ENCODE peak calls at places on chromosomes 3 and 15, in seven cellular contexts. D is NB4; Z is naive thymus-derived CD4-positive, alpha-beta T cell; S is osteoblast; V is cardiac fibroblast; O is CD4-positive, alpha-beta memory T cell; T is HL-60. L is an unnamed sample.

GRCh38 chr3:162629372-162629771 is 1132.8 kb downstream of the OTOL1 start:
- DNase-seq in D (no peak), Z (no peak), S (no peak), V (no peak), O (no peak), T (no peak), L (no peak)

GRCh38 chr3:52289338-52289746 is 1.7 kb downstream of the GLYCTK start:
- DNase-seq in D (no peak), Z (no peak), S (no peak), V (no peak), O (no peak), T (no peak), L (no peak)

GRCh38 chr15:50687302-50687902 is 805 bp upstream of the TRPM7 start:
- DNase-seq in D (no peak), Z (no peak), S (no peak), V (no peak), O (no peak), T (no peak), L (no peak)

GRCh38 chr3:66121288-66121687 is 82.6 kb upstream of the MAGI1 start:
- DNase-seq in D (no peak), Z (no peak), S (no peak), V (no peak), O (no peak), T (no peak), L (no peak)

GRCh38 chr3:186719945-186720739 is 3.0 kb downstream of the KNG1 start:
- DNase-seq in D (no peak), Z (no peak), S (no peak), V (no peak), O (no peak), T (no peak), L (no peak)

GRCh38 chr15:72161351-72162132 is 36.0 kb downstream of the GRAMD2A start:
- DNase-seq in D (no peak), Z (no peak), S (peak), V (no peak), O (no peak), T (no peak), L (no peak)

GRCh38 chr3:67349551-67350174 is 304.7 kb downstream of the SUCLG2 start:
- DNase-seq in D (no peak), Z (peak), S (no peak), V (no peak), O (no peak), T (no peak), L (no peak)

GRCh38 chr3:10015476-10015904 is 10.7 kb upstream of the FANCD2 start:
- DNase-seq in D (peak), Z (no peak), S (peak), V (peak), O (no peak), T (peak), L (no peak)

GRCh38 chr15:91329914-91330313 is 229.9 kb downstream of the SV2B start:
- DNase-seq in D (no peak), Z (no peak), S (no peak), V (no peak), O (no peak), T (no peak), L (no peak)

GRCh38 chr15:38072507-38073277 is 138.3 kb downstream of the TMCO5A start:
- DNase-seq in D (peak), Z (peak), S (peak), V (peak), O (peak), T (no peak), L (no peak)

GRCh38 chr3:50364573-50365079 is 5.3 kb upstream of the TMEM115 start:
- DNase-seq in D (no peak), Z (no peak), S (peak), V (no peak), O (no peak), T (no peak), L (no peak)
- H3K4me3 ChIP-seq in D (no peak), Z (no peak), S (peak), V (peak), O (no peak), T (peak), L (no peak)

GRCh38 chr15:60585743-60586708 is 107.1 kb upstream of the ICE2 start:
- DNase-seq in D (peak), Z (no peak), S (peak), V (peak), O (peak), T (no peak), L (peak)

GRCh38 chr15:60589728-60590127 is 110.8 kb upstream of the ICE2 start:
- DNase-seq in D (no peak), Z (no peak), S (no peak), V (no peak), O (no peak), T (no peak), L (no peak)

GRCh38 chr15:60591491-60592385 is 112.8 kb upstream of the ICE2 start:
- DNase-seq in D (no peak), Z (peak), S (peak), V (peak), O (peak), T (no peak), L (no peak)

GRCh38 chr15:60590935-60591490 is 112.1 kb upstream of the ICE2 start:
- DNase-seq in D (peak), Z (peak), S (peak), V (peak), O (peak), T (no peak), L (no peak)

DNA sequence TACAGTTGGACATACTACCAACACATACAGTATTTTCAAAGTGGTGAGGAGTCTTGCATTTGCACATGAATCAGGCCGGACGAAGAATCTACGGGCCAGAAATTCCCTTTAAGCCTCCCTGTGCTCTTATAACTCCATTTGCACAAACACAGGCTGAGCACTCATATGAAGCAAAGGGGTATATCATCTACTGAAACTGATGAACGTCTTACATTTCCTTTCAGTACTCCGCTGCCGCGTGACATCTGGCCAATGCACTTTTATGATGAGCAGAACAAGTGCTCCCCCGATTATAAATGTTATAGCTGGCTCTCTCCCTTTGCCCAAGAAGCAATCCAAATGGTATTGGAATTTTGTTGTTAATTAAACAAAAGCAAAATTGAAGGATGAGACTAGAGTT is 110.3 kb upstream of the ICE2 start:
- DNase-seq in D (no peak), Z (no peak), S (no peak), V (no peak), O (peak), T (no peak), L (peak)
- H3K4me3 ChIP-seq in D (no peak), Z (peak), S (no peak), V (no peak), O (peak), T (no peak), L (peak)

GRCh38 chr3:100637197-100637631 is 27.8 kb downstream of the ADGRG7 start:
- DNase-seq in D (no peak), Z (no peak), S (peak), V (peak), O (no peak), T (no peak), L (no peak)

GRCh38 chr3:100630664-100631063 is 21.3 kb downstream of the ADGRG7 start:
- DNase-seq in D (no peak), Z (no peak), S (no peak), V (no peak), O (no peak), T (no peak), L (no peak)

GRCh38 chr3:100640633-100641032 is 31.2 kb downstream of the ADGRG7 start:
- DNase-seq in D (no peak), Z (no peak), S (no peak), V (no peak), O (no peak), T (no peak), L (no peak)

GRCh38 chr3:100634493-100635272 is 25.3 kb downstream of the ADGRG7 start:
- DNase-seq in D (peak), Z (peak), S (no peak), V (peak), O (no peak), T (no peak), L (peak)

DNA sequence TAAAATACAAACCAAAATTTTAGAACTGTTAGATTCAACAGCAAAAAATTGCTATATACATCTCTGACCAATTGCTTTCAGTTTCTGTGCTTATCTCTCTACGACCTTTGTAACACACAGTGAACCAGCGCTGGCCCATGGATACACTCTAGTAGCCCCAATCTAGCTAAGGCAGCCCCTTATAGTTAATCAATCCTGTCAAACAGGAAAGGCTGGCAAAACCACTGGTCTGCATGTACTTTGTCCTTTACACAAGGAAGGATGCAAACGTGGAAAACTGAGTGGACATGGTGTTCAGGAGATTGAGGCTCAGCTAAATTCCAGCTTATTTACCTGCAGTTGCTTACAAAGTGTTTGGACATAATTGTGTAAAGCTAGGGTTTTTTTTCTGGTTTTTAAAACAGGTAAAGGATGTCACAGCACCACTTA is 25.9 kb downstream of the ADGRG7 start:
- DNase-seq in D (no peak), Z (no peak), S (no peak), V (no peak), O (no peak), T (no peak), L (no peak)
- H3K4me3 ChIP-seq in D (no peak), Z (no peak), S (no peak), V (no peak), O (no peak), T (no peak), L (no peak)

GRCh38 chr15:93420477-93420876 is 331.5 kb upstream of the RGMA start:
- DNase-seq in D (no peak), Z (no peak), S (no peak), V (no peak), O (no peak), T (no peak), L (no peak)
- H3K4me3 ChIP-seq in D (no peak), Z (no peak), S (no peak), V (no peak), O (no peak), T (no peak), L (no peak)

GRCh38 chr15:60396100-60396499 is 1.7 kb downstream of the ANXA2 start:
- DNase-seq in D (no peak), Z (no peak), S (no peak), V (peak), O (no peak), T (no peak), L (no peak)

GRCh38 chr15:60392986-60393811 is 4.6 kb downstream of the ANXA2 start:
- DNase-seq in D (peak), Z (no peak), S (peak), V (peak), O (no peak), T (no peak), L (no peak)

GRCh38 chr15:60396560-60396963 is 1.2 kb downstream of the ANXA2 start:
- DNase-seq in D (no peak), Z (no peak), S (no peak), V (peak), O (no peak), T (no peak), L (no peak)

GRCh38 chr15:60396964-60397771 is 618 bp downstream of the ANXA2 start:
- DNase-seq in D (peak), Z (peak), S (peak), V (peak), O (peak), T (no peak), L (no peak)

GRCh38 chr15:60395276-60396011 is 2.3 kb downstream of the ANXA2 start:
- DNase-seq in D (peak), Z (no peak), S (no peak), V (peak), O (no peak), T (no peak), L (no peak)
- H3K4me3 ChIP-seq in D (no peak), Z (no peak), S (peak), V (peak), O (no peak), T (no peak), L (no peak)

GRCh38 chr3:171825222-171825828 is 15.0 kb upstream of the PLD1 start:
- DNase-seq in D (no peak), Z (no peak), S (no peak), V (peak), O (no peak), T (no peak), L (no peak)

GRCh38 chr3:171822707-171823106 is 12.4 kb upstream of the PLD1 start:
- DNase-seq in D (no peak), Z (no peak), S (no peak), V (no peak), O (no peak), T (no peak), L (no peak)

GRCh38 chr3:171827385-171827784 is 15.8 kb upstream of the TMEM212 start:
- DNase-seq in D (no peak), Z (no peak), S (no peak), V (no peak), O (no peak), T (no peak), L (no peak)

GRCh38 chr3:171824076-171824475 is 13.8 kb upstream of the PLD1 start:
- DNase-seq in D (peak), Z (no peak), S (no peak), V (no peak), O (no peak), T (no peak), L (no peak)

GRCh38 chr3:171824824-171825221 is 14.5 kb upstream of the PLD1 start:
- DNase-seq in D (no peak), Z (no peak), S (no peak), V (peak), O (no peak), T (no peak), L (no peak)
- H3K4me3 ChIP-seq in D (no peak), Z (no peak), S (no peak), V (no peak), O (no peak), T (no peak), L (no peak)

L was measured in Jurkat, Clone E6-1.